ENCODE peak calls at places on chromosomes 6 and 20, in ten cellular contexts. Z is ecto neural progenitor cell; G is esophagus squamous epithelium; D is CD8-positive, alpha-beta T cell; H is HTR-8/SVneo; C is WERI-Rb-1; L is fibroblast of mammary gland; B is HEK293T; R is uterus; T is caudate nucleus. Q is an unnamed sample.

GRCh38 chr6:166766769-166767168 is 139.7 kb upstream of the RPS6KA2 start:
- DNase-seq in Z (no peak), G (no peak), D (no peak), H (no peak), C (no peak), L (no peak), B (no peak), R (no peak), T (no peak), Q (no peak)

GRCh38 chr6:142011156-142011555 is 121.6 kb upstream of the GJE1 start:
- DNase-seq in Z (no peak), G (no peak), D (no peak), H (no peak), C (no peak), L (peak), B (no peak), R (no peak), T (no peak), Q (no peak)

GRCh38 chr20:2697768-2698167 is 5.2 kb downstream of the EBF4 start:
- DNase-seq in Z (peak), G (no peak), D (no peak), H (no peak), C (no peak), L (no peak), B (no peak), R (no peak), T (no peak), Q (no peak)

GRCh38 chr20:8764289-8764962 is 304.5 kb upstream of the PLCB4 start:
- DNase-seq in Z (no peak), G (no peak), D (no peak), H (no peak), C (no peak), L (no peak), B (no peak), R (no peak), T (no peak), Q (no peak)

GRCh38 chr6:8983202-8983688 is 547.9 kb upstream of the SLC35B3 start:
- DNase-seq in Z (peak), G (no peak), D (peak), H (peak), C (peak), L (peak), B (peak), R (no peak), T (peak), Q (peak)

GRCh38 chr20:4130404-4131189 is 115.2 kb upstream of the RNF24 start:
- DNase-seq in Z (no peak), G (no peak), D (no peak), H (no peak), C (no peak), L (peak), B (no peak), R (no peak), T (no peak), Q (no peak)

GRCh38 chr6:54525731-54526130 is 217.5 kb downstream of the TINAG start:
- DNase-seq in Z (no peak), G (no peak), D (no peak), H (no peak), C (no peak), L (peak), B (no peak), R (no peak), T (no peak), Q (no peak)

GRCh38 chr6:30463651-30464618 is 25.4 kb upstream of the HLA-E start:
- DNase-seq in Z (no peak), G (no peak), D (peak), H (no peak), C (no peak), L (peak), B (no peak), R (no peak), T (no peak), Q (peak)